ENCODE peak calls at places on chromosomes 6 and 20, in nine cellular contexts. M is H54, C is upper lobe of left lung, Y is testis, L is heart left ventricle, N is GM12892, S is H1, H is body of pancreas, G is tibial nerve. X is an unnamed sample.

GRCh38 chr20:32110173-32110704 is 725 bp downstream of the TM9SF4 start:
- DNase-seq in M (no peak), C (no peak), Y (no peak), L (no peak), N (no peak), S (no peak), H (peak), G (no peak), X (no peak)

GRCh38 chr20:25177890-25178321 is 17.6 kb upstream of the ENTPD6 start:
- DNase-seq in M (peak), C (peak), Y (no peak), L (no peak), N (no peak), S (no peak), H (peak), G (no peak), X (no peak)

GRCh38 chr20:57573176-57573575 is 12.3 kb downstream of the PCK1 start:
- DNase-seq in M (no peak), C (no peak), Y (no peak), L (no peak), N (no peak), S (no peak), H (peak), G (no peak), X (no peak)

GRCh38 chr6:14795451-14795850 is 450.4 kb upstream of the JARID2 start:
- DNase-seq in M (no peak), C (no peak), Y (no peak), L (no peak), N (no peak), S (no peak), H (no peak), G (no peak), X (no peak)

GRCh38 chr6:90369024-90369519 is 72.4 kb upstream of the BACH2 start:
- DNase-seq in M (peak), C (peak), Y (peak), L (peak), N (peak), S (peak), H (peak), G (peak), X (peak)

GRCh38 chr20:14879020-14879697 is 541.7 kb upstream of the FLRT3 start:
- DNase-seq in M (no peak), C (no peak), Y (no peak), L (no peak), N (no peak), S (no peak), H (no peak), G (no peak), X (no peak)

GRCh38 chr6:168385380-168385779 is 55.6 kb upstream of the SMOC2 start:
- DNase-seq in M (no peak), C (no peak), Y (no peak), L (no peak), N (no peak), S (no peak), H (no peak), G (no peak), X (no peak)

GRCh38 chr20:22652685-22653568 is 68.6 kb upstream of the FOXA2 start:
- DNase-seq in M (no peak), C (no peak), Y (no peak), L (no peak), N (no peak), S (no peak), H (no peak), G (no peak), X (no peak)

GRCh38 chr6:4799912-4800311 is 23.7 kb downstream of the CDYL start:
- DNase-seq in M (no peak), C (no peak), Y (no peak), L (no peak), N (no peak), S (no peak), H (no peak), G (no peak), X (no peak)

GRCh38 chr6:135331002-135331401 is 149.9 kb downstream of the MYB start:
- DNase-seq in M (no peak), C (no peak), Y (no peak), L (no peak), N (no peak), S (no peak), H (no peak), G (no peak), X (no peak)

GRCh38 chr20:5914859-5915258 is 35.5 kb downstream of the TRMT6 start:
- DNase-seq in M (no peak), C (no peak), Y (no peak), L (no peak), N (no peak), S (no peak), H (no peak), G (no peak), X (no peak)

GRCh38 chr20:50108571-50109235 is 4.2 kb downstream of the UBE2V1 start:
- DNase-seq in M (no peak), C (no peak), Y (no peak), L (no peak), N (no peak), S (no peak), H (no peak), G (no peak), X (no peak)

GRCh38 chr6:156507106-156507505 is 270.1 kb upstream of the ARID1B start:
- DNase-seq in M (no peak), C (no peak), Y (no peak), L (no peak), N (no peak), S (no peak), H (no peak), G (no peak), X (no peak)

GRCh38 chr20:38962044-38962897 is at the start of gene DHX35:
- DNase-seq in M (peak), C (peak), Y (peak), L (peak), N (peak), S (peak), H (peak), G (peak), X (peak)
- TF ChIP-seq POLR2A in M (peak), C (peak), Y (no peak), L (peak), N (peak), S (peak), H (peak), G (peak), X (peak)

GRCh38 chr20:21586682-21587081 is 72.8 kb upstream of the NKX2-2 start:
- DNase-seq in M (no peak), C (no peak), Y (no peak), L (no peak), N (no peak), S (no peak), H (no peak), G (no peak), X (no peak)
- TF ChIP-seq POLR2A in M (no peak), C (no peak), Y (no peak), L (no peak), N (no peak), S (no peak), H (no peak), G (no peak), X (no peak)

GRCh38 chr6:104862456-104862855 is 2.7 kb upstream of the HACE1 start:
- DNase-seq in M (no peak), C (no peak), Y (no peak), L (no peak), N (no peak), S (no peak), H (no peak), G (no peak), X (no peak)

GRCh38 chr6:104860221-104860620 is 502 bp upstream of the HACE1 start:
- DNase-seq in M (no peak), C (no peak), Y (no peak), L (no peak), N (no peak), S (no peak), H (no peak), G (no peak), X (no peak)

GRCh38 chr6:104855507-104855906 is 4.2 kb downstream of the HACE1 start:
- DNase-seq in M (peak), C (no peak), Y (no peak), L (no peak), N (no peak), S (no peak), H (no peak), G (no peak), X (no peak)

GRCh38 chr6:104859225-104860146 is at the start of gene HACE1:
- DNase-seq in M (peak), C (peak), Y (peak), L (peak), N (peak), S (peak), H (peak), G (peak), X (peak)
- TF ChIP-seq POLR2A in M (peak), C (peak), Y (no peak), L (peak), N (no peak), S (peak), H (peak), G (peak), X (peak)

DNA sequence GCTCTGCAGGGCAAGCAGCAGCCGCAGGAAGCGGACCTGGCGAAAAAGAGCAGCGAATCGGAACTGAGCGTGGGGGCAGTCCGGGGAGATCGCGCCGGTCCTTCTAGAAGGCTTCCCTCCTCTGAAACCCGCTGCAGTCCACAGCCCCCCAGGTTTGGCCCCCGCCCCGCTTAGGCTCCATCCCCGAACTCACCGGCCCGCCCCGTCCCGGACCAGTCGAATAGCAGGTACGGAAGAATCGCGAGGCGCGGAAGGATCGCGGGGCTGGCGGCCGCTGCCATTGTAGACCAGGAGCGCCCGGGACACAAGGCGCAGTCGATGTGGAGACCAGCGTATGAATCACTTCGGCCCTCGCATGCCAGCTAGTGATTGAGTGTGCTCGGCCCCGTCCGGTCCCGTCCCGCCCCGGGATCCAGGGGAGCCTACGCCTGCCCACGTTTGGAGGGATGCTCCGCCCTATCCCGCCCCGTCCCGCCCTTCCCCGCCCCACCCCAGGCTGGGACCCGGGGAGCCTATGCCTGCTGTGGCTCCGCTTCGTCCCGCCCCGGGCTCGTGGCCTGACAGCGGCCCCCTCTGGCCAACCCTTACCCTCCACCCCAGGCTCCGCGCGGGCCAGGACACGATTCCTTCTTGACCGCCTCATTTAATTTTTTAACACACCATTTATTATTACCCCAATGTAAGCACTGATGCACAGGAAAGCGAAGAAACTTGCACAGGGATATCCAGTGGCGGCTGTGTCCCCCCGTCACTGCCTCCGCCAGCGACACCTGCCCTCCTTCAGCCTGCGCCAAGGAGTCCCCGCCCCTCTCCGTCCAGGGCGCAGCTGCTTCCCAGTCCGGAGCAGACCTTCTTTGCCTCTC is at the start of gene ULBP3:
- DNase-seq in M (peak), C (peak), Y (peak), L (peak), N (peak), S (peak), H (peak), G (peak), X (peak)
- TF ChIP-seq POLR2A in M (peak), C (peak), Y (no peak), L (peak), N (no peak), S (peak), H (peak), G (peak), X (no peak)

DNA sequence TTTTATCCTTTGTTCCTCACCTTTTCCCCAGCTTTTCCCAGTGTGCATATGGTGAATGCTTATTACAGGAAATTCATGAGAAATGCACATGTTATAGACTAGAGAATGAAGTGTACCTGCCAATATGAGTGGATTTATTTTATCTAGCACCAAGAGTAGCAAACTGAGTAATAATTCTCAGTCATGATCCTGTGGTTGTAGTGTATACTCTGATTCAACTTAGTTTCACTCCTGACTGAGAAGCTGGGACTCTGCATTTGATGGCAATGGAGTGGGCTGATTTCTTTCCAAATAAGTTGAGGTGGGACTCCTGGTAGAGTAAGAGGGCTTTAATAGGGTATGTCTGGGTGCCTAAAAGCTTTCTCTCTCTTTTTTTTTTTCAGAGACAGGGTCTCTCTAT is 4.0 kb downstream of the ABT1 start:
- DNase-seq in M (no peak), C (no peak), Y (no peak), L (no peak), N (no peak), S (no peak), H (no peak), G (no peak), X (no peak)
- TF ChIP-seq POLR2A in M (no peak), C (no peak), Y (no peak), L (no peak), N (no peak), S (no peak), H (no peak), G (no peak), X (no peak)

DNA sequence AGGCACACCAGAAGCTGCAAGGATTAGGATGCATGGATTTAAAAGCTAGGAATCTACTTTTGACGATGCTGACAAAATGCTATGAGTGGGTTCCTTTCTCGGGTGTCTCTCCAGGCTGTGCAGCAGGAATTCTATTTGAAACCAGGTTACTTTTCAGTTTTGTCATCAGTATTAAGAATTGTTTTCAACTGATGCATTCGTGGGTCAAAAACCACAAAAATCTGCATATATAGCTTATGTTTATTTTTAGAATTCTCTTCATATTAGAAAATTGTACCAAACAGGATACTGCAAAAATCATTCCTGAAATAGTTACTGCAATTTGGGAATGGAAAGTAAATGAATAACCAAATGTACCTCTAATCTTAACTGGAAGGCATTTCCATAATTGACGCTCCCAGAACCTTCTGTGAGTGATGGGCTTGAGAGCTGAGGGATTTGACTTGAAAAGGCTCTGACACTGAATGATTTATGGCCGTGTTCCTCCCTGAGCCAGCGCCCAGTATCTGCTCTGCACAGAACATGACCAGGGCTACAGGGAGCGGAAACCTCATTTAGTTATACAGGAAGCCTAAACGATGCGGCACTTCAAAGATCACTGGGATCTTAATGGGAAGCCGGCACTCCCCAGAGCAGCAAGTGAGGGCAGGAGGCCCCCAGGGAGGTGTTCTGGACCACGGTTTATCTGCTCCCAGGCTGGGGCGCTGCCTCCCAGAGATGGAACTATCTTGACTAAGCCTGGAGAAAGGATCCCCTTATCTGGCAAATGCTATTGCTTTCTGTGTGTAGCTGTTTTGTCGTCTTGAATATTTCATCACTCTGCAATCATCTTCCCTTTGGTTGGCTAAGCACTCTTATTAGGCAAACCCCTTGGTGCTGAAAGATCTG is 445.9 kb downstream of the QKI start:
- DNase-seq in M (no peak), C (no peak), Y (no peak), L (no peak), N (no peak), S (no peak), H (no peak), G (peak), X (peak)
- TF ChIP-seq POLR2A in M (no peak), C (no peak), Y (no peak), L (no peak), N (no peak), S (no peak), H (no peak), G (no peak), X (no peak)

GRCh38 chr6:30344191-30344867 is 627 bp upstream of the RPP21 start:
- DNase-seq in M (peak), C (no peak), Y (no peak), L (no peak), N (no peak), S (no peak), H (no peak), G (no peak), X (no peak)

GRCh38 chr6:30341728-30342127 is 3.2 kb upstream of the RPP21 start:
- DNase-seq in M (no peak), C (no peak), Y (no peak), L (no peak), N (no peak), S (no peak), H (no peak), G (no peak), X (no peak)

GRCh38 chr6:30345852-30346251 is 896 bp downstream of the RPP21 start:
- DNase-seq in M (no peak), C (no peak), Y (no peak), L (no peak), N (no peak), S (no peak), H (no peak), G (no peak), X (no peak)

GRCh38 chr6:30341249-30341648 is 3.7 kb upstream of the RPP21 start:
- DNase-seq in M (no peak), C (no peak), Y (no peak), L (no peak), N (no peak), S (no peak), H (no peak), G (no peak), X (no peak)

GRCh38 chr6:30344868-30345671 is at the start of gene RPP21:
- DNase-seq in M (peak), C (peak), Y (peak), L (peak), N (peak), S (no peak), H (peak), G (peak), X (peak)
- TF ChIP-seq POLR2A in M (peak), C (peak), Y (no peak), L (peak), N (peak), S (peak), H (peak), G (peak), X (peak)

DNA sequence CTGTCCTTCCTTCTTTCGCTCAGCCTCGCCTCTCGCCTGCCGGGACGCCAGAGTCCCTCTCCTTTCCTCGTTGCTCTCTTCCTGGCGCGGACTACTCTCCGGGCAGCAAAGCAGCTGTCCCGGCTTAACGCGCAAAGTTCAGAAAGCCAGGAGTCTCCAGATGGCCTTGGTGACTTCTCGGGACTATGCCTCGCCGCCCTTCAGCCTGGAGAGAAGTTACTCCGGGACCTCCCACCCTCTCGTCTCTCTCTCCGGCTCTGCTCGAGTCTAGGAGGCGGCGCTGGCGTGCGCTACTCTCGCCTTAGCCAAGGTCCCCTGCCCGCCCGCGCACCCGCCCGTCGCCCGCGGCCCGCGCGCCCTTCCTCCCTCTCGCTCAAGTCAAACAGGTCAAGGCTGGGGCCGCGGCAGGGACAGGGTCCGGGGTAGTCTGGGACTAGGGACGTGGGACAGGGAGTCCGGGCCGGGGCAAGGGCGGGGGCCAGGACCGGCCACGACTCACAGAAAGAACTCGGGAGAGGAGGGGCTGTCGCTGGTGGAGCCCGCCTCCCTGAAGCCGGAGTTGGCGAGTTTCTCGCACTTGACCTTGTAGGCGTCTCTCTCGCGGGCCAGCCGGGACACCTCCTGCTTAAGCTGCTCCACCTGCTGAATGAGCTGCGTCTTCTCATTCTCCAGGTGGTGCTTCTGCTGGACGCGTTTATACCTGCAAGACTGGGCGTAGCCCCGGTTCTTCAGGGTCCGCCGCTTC is 1.5 kb downstream of the MAFB start:
- DNase-seq in M (no peak), C (peak), Y (peak), L (peak), N (no peak), S (no peak), H (peak), G (peak), X (peak)
- TF ChIP-seq POLR2A in M (no peak), C (peak), Y (no peak), L (no peak), N (no peak), S (no peak), H (peak), G (no peak), X (no peak)